ENCODE peak calls at places on chromosomes 16 and 17, in four cellular contexts. One of them, this sample, is unnamed.

GRCh38 chr17:29162909-29163341 is 17.3 kb downstream of the MYO18A start:
- DNase-seq in right atrium auricular region: no peak
- DNase-seq in ovary: no peak
- DNase-seq in tibial artery: no peak
- DNase-seq in this sample: no peak

GRCh38 chr17:75594499-75595283 is 7.1 kb downstream of the MYO15B start:
- DNase-seq in right atrium auricular region: no peak
- DNase-seq in ovary: peak
- DNase-seq in tibial artery: no peak
- DNase-seq in this sample: no peak

GRCh38 chr17:65538679-65539529 is 22.5 kb downstream of the AXIN2 start:
- DNase-seq in right atrium auricular region: no peak
- DNase-seq in ovary: no peak
- DNase-seq in tibial artery: no peak
- DNase-seq in this sample: no peak

GRCh38 chr17:4492762-4493561 is 5.7 kb upstream of the SPNS2 start:
- DNase-seq in right atrium auricular region: no peak
- DNase-seq in ovary: peak
- DNase-seq in tibial artery: no peak
- DNase-seq in this sample: peak

GRCh38 chr17:6654816-6655731 is 3.5 kb downstream of the C17orf100 start:
- DNase-seq in right atrium auricular region: no peak
- DNase-seq in ovary: no peak
- DNase-seq in tibial artery: no peak
- DNase-seq in this sample: no peak

GRCh38 chr17:15651583-15652110 is 32.1 kb upstream of the FBXW10B start:
- DNase-seq in right atrium auricular region: peak
- DNase-seq in ovary: peak
- DNase-seq in tibial artery: peak
- DNase-seq in this sample: peak

GRCh38 chr16:11748023-11748403 is 5.4 kb upstream of the TXNDC11 start:
- DNase-seq in right atrium auricular region: no peak
- DNase-seq in ovary: no peak
- DNase-seq in tibial artery: no peak
- DNase-seq in this sample: no peak

GRCh38 chr17:859461-860195 is 77.5 kb downstream of the MRM3 start:
- DNase-seq in right atrium auricular region: no peak
- DNase-seq in ovary: no peak
- DNase-seq in tibial artery: no peak
- DNase-seq in this sample: no peak

GRCh38 chr17:79742951-79743476 is 12.3 kb downstream of the ENPP7 start:
- DNase-seq in right atrium auricular region: no peak
- DNase-seq in ovary: no peak
- DNase-seq in tibial artery: no peak
- DNase-seq in this sample: no peak

GRCh38 chr16:78538919-78539318 is 439.5 kb downstream of the WWOX start:
- DNase-seq in right atrium auricular region: no peak
- DNase-seq in ovary: no peak
- DNase-seq in tibial artery: no peak
- DNase-seq in this sample: no peak

GRCh38 chr17:57939797-57940196 is 15.4 kb downstream of the CUEDC1 start:
- DNase-seq in right atrium auricular region: no peak
- DNase-seq in ovary: no peak
- DNase-seq in tibial artery: no peak
- DNase-seq in this sample: no peak

GRCh38 chr16:67339453-67339852 is 12.8 kb downstream of the LRRC36 start:
- DNase-seq in right atrium auricular region: no peak
- DNase-seq in ovary: no peak
- DNase-seq in tibial artery: no peak
- DNase-seq in this sample: no peak

GRCh38 chr17:40309031-40309937 is at the start of gene RARA:
- DNase-seq in right atrium auricular region: no peak
- DNase-seq in ovary: peak
- DNase-seq in tibial artery: peak
- DNase-seq in this sample: no peak

GRCh38 chr16:79609861-79610260 is 9.3 kb upstream of the MAF start:
- DNase-seq in right atrium auricular region: peak
- DNase-seq in ovary: no peak
- DNase-seq in tibial artery: no peak
- DNase-seq in this sample: no peak

GRCh38 chr17:3512512-3513171 is 36.8 kb downstream of the ASPA start:
- DNase-seq in right atrium auricular region: peak
- DNase-seq in ovary: peak
- DNase-seq in tibial artery: peak
- DNase-seq in this sample: no peak

GRCh38 chr16:3171855-3172593 is 16.0 kb upstream of the OR1F1 start:
- DNase-seq in right atrium auricular region: no peak
- DNase-seq in ovary: no peak
- DNase-seq in tibial artery: no peak
- DNase-seq in this sample: no peak

GRCh38 chr17:69593716-69594115 is 179.2 kb downstream of the MAP2K6 start:
- DNase-seq in right atrium auricular region: no peak
- DNase-seq in ovary: no peak
- DNase-seq in tibial artery: no peak
- DNase-seq in this sample: no peak

GRCh38 chr17:7586673-7587419 is 3.0 kb downstream of the SOX15 start:
- DNase-seq in right atrium auricular region: no peak
- DNase-seq in ovary: no peak
- DNase-seq in tibial artery: no peak
- DNase-seq in this sample: no peak

GRCh38 chr17:50170662-50171370 is 5.0 kb downstream of the SGCA start:
- DNase-seq in right atrium auricular region: no peak
- DNase-seq in ovary: no peak
- DNase-seq in tibial artery: no peak
- DNase-seq in this sample: no peak

GRCh38 chr17:64778367-64779290 is 116.5 kb upstream of the SMURF2 start:
- DNase-seq in right atrium auricular region: no peak
- DNase-seq in ovary: no peak
- DNase-seq in tibial artery: no peak
- DNase-seq in this sample: no peak

GRCh38 chr16:4949986-4950385 is 8.1 kb upstream of the SEC14L5 start:
- DNase-seq in right atrium auricular region: no peak
- DNase-seq in ovary: no peak
- DNase-seq in tibial artery: no peak
- DNase-seq in this sample: no peak

GRCh38 chr16:48961546-48961945 is 320.1 kb downstream of the CBLN1 start:
- DNase-seq in right atrium auricular region: no peak
- DNase-seq in ovary: no peak
- DNase-seq in tibial artery: no peak
- DNase-seq in this sample: no peak

GRCh38 chr16:27287051-27287811 is 18.7 kb upstream of the NSMCE1 start:
- DNase-seq in right atrium auricular region: peak
- DNase-seq in ovary: no peak
- DNase-seq in tibial artery: no peak
- DNase-seq in this sample: no peak

GRCh38 chr16:25030420-25031131 is 15.4 kb upstream of the ARHGAP17 start:
- DNase-seq in right atrium auricular region: no peak
- DNase-seq in ovary: no peak
- DNase-seq in tibial artery: no peak
- DNase-seq in this sample: no peak

GRCh38 chr16:5432166-5432565 is 334.6 kb upstream of the EEF2KMT start:
- DNase-seq in right atrium auricular region: no peak
- DNase-seq in ovary: no peak
- DNase-seq in tibial artery: no peak
- DNase-seq in this sample: no peak

GRCh38 chr16:54501797-54502196 is 215.2 kb upstream of the IRX3 start:
- DNase-seq in right atrium auricular region: no peak
- DNase-seq in ovary: no peak
- DNase-seq in tibial artery: no peak
- DNase-seq in this sample: no peak

GRCh38 chr17:77827461-77827968 is 131.0 kb upstream of the TNRC6C start:
- DNase-seq in right atrium auricular region: no peak
- DNase-seq in ovary: no peak
- DNase-seq in tibial artery: no peak
- DNase-seq in this sample: no peak

GRCh38 chr16:31427441-31428276 is 501 bp downstream of the COX6A2 start:
- DNase-seq in right atrium auricular region: no peak
- DNase-seq in ovary: peak
- DNase-seq in tibial artery: peak
- DNase-seq in this sample: no peak
- H3K4me3 ChIP-seq in right atrium auricular region: peak
- H3K4me3 ChIP-seq in ovary: peak
- H3K4me3 ChIP-seq in tibial artery: peak
- H3K4me3 ChIP-seq in this sample: peak

GRCh38 chr16:72788269-72788809 is 259.6 kb downstream of the ZFHX3 start:
- DNase-seq in right atrium auricular region: no peak
- DNase-seq in ovary: no peak
- DNase-seq in tibial artery: no peak
- DNase-seq in this sample: no peak
- H3K4me3 ChIP-seq in right atrium auricular region: no peak
- H3K4me3 ChIP-seq in ovary: peak
- H3K4me3 ChIP-seq in tibial artery: peak
- H3K4me3 ChIP-seq in this sample: peak

DNA sequence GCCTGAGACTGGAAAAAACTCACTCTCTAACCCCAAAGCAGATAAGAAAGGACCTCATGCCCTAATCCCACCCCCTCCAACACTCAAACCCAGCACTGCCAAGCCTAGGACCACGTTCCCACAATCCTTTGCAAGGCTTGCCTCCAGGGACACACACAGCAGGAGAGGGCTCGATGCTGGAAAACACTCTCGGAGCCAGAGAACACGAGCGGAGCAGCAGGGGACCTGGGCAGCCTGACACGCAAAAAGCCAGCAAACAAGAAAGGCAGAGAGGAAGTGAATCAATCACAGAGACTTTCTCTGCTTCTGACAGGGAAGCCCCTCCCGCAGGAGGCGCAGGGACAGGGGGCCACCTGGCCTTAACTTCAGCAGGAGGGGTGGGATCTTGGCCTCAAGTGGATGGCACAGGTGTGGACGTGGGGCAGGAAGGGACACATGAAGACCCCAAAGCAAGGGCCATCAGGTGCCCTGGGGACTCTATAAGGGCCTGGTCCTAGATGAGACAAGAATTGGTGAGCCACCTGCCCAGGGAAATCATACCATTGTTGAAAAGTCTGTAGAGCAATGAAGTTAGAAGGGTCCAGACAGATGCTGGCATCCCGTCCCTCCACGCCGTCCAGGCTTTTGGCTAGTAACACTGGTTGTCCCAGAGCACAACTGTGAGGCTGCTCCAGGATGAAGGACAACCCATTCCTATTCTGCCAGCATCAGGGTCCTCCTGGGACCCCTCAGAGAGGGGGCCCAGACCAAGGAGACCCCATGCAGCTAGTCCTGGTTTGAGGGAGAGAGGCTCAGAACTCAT is 2.3 kb downstream of the SDK2 start:
- DNase-seq in right atrium auricular region: no peak
- DNase-seq in ovary: no peak
- DNase-seq in tibial artery: no peak
- DNase-seq in this sample: no peak
- H3K4me3 ChIP-seq in right atrium auricular region: no peak
- H3K4me3 ChIP-seq in ovary: no peak
- H3K4me3 ChIP-seq in tibial artery: no peak
- H3K4me3 ChIP-seq in this sample: no peak

GRCh38 chr17:61849674-61850073 is 13.7 kb downstream of the BRIP1 start:
- DNase-seq in right atrium auricular region: no peak
- DNase-seq in ovary: no peak
- DNase-seq in tibial artery: no peak
- DNase-seq in this sample: no peak
- H3K4me3 ChIP-seq in right atrium auricular region: no peak
- H3K4me3 ChIP-seq in ovary: no peak
- H3K4me3 ChIP-seq in tibial artery: no peak
- H3K4me3 ChIP-seq in this sample: no peak

DNA sequence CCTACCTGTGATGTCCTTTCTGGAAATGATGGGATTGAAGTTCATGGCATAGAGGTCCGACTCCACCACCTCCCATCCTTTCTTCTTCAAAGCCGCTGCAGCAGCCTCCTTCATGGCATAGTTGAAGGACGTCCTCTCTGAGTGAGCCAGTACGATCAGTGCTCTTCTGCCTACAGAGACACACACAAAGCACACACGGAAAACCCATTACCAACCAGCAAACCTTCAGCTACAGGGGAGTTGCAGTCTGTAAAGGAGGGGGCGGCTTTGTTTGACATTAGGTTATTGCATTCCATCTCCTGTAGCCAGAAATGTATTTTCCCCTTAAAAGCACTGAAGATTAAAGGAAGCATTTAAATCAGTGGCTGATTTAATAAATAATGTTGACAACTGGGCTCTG is 8.0 kb downstream of the NQO1 start:
- DNase-seq in right atrium auricular region: no peak
- DNase-seq in ovary: no peak
- DNase-seq in tibial artery: no peak
- DNase-seq in this sample: no peak
- H3K4me3 ChIP-seq in right atrium auricular region: no peak
- H3K4me3 ChIP-seq in ovary: no peak
- H3K4me3 ChIP-seq in tibial artery: no peak
- H3K4me3 ChIP-seq in this sample: no peak

DNA sequence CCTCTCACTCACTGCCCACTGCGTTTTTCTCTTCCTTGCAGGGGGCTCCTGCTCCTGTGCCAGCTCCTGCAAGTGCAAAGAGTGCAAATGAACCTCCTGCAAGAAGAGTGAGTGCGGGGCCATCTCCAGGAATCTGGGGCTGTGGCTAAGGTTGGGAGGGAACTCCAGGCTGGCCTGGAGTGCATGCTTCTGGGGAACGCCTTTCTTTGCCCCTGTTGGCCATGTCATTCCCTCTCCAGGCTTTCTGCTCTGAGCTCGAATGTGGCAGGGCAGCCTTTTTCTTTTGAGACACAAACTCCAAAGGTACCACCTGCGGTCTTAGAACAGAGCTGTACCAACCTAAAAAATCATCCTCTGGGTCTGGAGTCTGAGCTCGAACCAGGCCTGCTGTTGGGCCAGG is 7.4 kb upstream of the MT1E start:
- DNase-seq in right atrium auricular region: no peak
- DNase-seq in ovary: no peak
- DNase-seq in tibial artery: no peak
- DNase-seq in this sample: no peak
- H3K4me3 ChIP-seq in right atrium auricular region: peak
- H3K4me3 ChIP-seq in ovary: no peak
- H3K4me3 ChIP-seq in tibial artery: no peak
- H3K4me3 ChIP-seq in this sample: peak

GRCh38 chr16:71287903-71288302 is 1.3 kb downstream of the CMTR2 start:
- DNase-seq in right atrium auricular region: no peak
- DNase-seq in ovary: no peak
- DNase-seq in tibial artery: no peak
- DNase-seq in this sample: peak
- H3K4me3 ChIP-seq in right atrium auricular region: no peak
- H3K4me3 ChIP-seq in ovary: no peak
- H3K4me3 ChIP-seq in tibial artery: peak
- H3K4me3 ChIP-seq in this sample: peak

GRCh38 chr16:88405325-88406060 is 22.7 kb downstream of the ZNF469 start:
- DNase-seq in right atrium auricular region: no peak
- DNase-seq in ovary: no peak
- DNase-seq in tibial artery: peak
- DNase-seq in this sample: no peak
- H3K4me3 ChIP-seq in right atrium auricular region: no peak
- H3K4me3 ChIP-seq in ovary: peak
- H3K4me3 ChIP-seq in tibial artery: peak
- H3K4me3 ChIP-seq in this sample: no peak